ENCODE peak calls at places on chromosomes 2 and 18, in five cellular contexts. E is CD14-positive monocyte; G is stimulated activated CD8-positive, alpha-beta memory T cell treated with anti-CD3 and anti-CD28 coated beads, Interleukin-15, amount 100 ng/mL, for 4 hours; T is HEK293T; W is GM12891. X is an unnamed sample.

GRCh38 chr2:216777637-216778273 is 82.1 kb downstream of the TNP1 start:
- DNase-seq in W (peak; percentile 56), E (no peak), G (no peak), T (peak; percentile 81), X (peak; percentile 60)

GRCh38 chr2:205835251-205835900 is 153.1 kb downstream of the NRP2 start:
- DNase-seq in T (no peak), W (no peak), G (no peak), E (no peak), X (no peak)

GRCh38 chr2:109645412-109646184 is 31.4 kb downstream of the SOWAHC start:
- DNase-seq in T (no peak), W (no peak), E (no peak), G (no peak), X (no peak)

GRCh38 chr18:24611075-24611474 is 150.6 kb downstream of the HRH4 start:
- DNase-seq in T (no peak), W (no peak), E (no peak), G (no peak), X (no peak)

GRCh38 chr18:47669815-47670214 is 260.6 kb downstream of the SMAD2 start:
- DNase-seq in W (no peak), E (no peak), G (no peak), T (no peak), X (no peak)

GRCh38 chr2:37786854-37787253 is 115.4 kb upstream of the CDC42EP3 start:
- DNase-seq in E (no peak), G (no peak), T (peak; percentile 24), W (no peak), X (peak; percentile 34)

GRCh38 chr2:148135705-148136104 is 114.8 kb downstream of the MBD5 start:
- DNase-seq in W (no peak), T (no peak), E (no peak), G (no peak), X (no peak)

GRCh38 chr2:54524236-54524991 is 68.3 kb downstream of the SPTBN1 start:
- DNase-seq in E (no peak), G (no peak), W (no peak), T (no peak), X (no peak)

GRCh38 chr2:164714471-164714870 is 93.2 kb upstream of the GRB14 start:
- DNase-seq in E (no peak), W (no peak), G (no peak), T (no peak), X (no peak)

X was measured in LNCaP clone FGC.